ENCODE peak calls at places on chromosomes 3 and 15, in five cellular contexts. One of them, this sample, is unnamed.

GRCh38 chr3:50524751-50525150 is 21.3 kb upstream of the CACNA2D2 start:
- DNase-seq in ovary: no peak
- DNase-seq in keratinocyte: no peak
- DNase-seq in stimulated activated CD4-positive, alpha-beta T cell treated with anti-CD3 and anti-CD28 coated beads, Interleukin-2, amount 100 ng/mL, for 48 hours: no peak
- DNase-seq in PC-9: no peak
- DNase-seq in this sample: no peak

GRCh38 chr3:30924763-30925162 is 30.3 kb upstream of the GADL1 start:
- DNase-seq in ovary: no peak
- DNase-seq in stimulated activated CD4-positive, alpha-beta T cell treated with anti-CD3 and anti-CD28 coated beads, Interleukin-2, amount 100 ng/mL, for 48 hours: no peak
- DNase-seq in PC-9: no peak
- DNase-seq in keratinocyte: no peak
- DNase-seq in this sample: no peak

GRCh38 chr3:196699749-196700148 is 12.3 kb downstream of the CEP19 start:
- DNase-seq in keratinocyte: no peak
- DNase-seq in PC-9: no peak
- DNase-seq in ovary: no peak
- DNase-seq in stimulated activated CD4-positive, alpha-beta T cell treated with anti-CD3 and anti-CD28 coated beads, Interleukin-2, amount 100 ng/mL, for 48 hours: no peak
- DNase-seq in this sample: no peak

GRCh38 chr3:67113802-67114407 is 115.8 kb downstream of the KBTBD8 start:
- DNase-seq in ovary: peak; percentile 50
- DNase-seq in stimulated activated CD4-positive, alpha-beta T cell treated with anti-CD3 and anti-CD28 coated beads, Interleukin-2, amount 100 ng/mL, for 48 hours: peak; percentile 82
- DNase-seq in PC-9: peak; percentile 35
- DNase-seq in keratinocyte: peak; percentile 41
- DNase-seq in this sample: peak; percentile 40

GRCh38 chr15:57217716-57218598 is 158.3 kb upstream of the CGNL1 start:
- DNase-seq in keratinocyte: no peak
- DNase-seq in stimulated activated CD4-positive, alpha-beta T cell treated with anti-CD3 and anti-CD28 coated beads, Interleukin-2, amount 100 ng/mL, for 48 hours: no peak
- DNase-seq in PC-9: no peak
- DNase-seq in ovary: no peak
- DNase-seq in this sample: no peak

GRCh38 chr3:149658444-149659172 is 783 bp upstream of the WWTR1 start:
- DNase-seq in PC-9: peak; percentile 71
- DNase-seq in stimulated activated CD4-positive, alpha-beta T cell treated with anti-CD3 and anti-CD28 coated beads, Interleukin-2, amount 100 ng/mL, for 48 hours: no peak
- DNase-seq in keratinocyte: no peak
- DNase-seq in ovary: peak; percentile 80
- DNase-seq in this sample: no peak

GRCh38 chr3:116306720-116307119 is 138.6 kb downstream of the LSAMP start:
- DNase-seq in ovary: no peak
- DNase-seq in stimulated activated CD4-positive, alpha-beta T cell treated with anti-CD3 and anti-CD28 coated beads, Interleukin-2, amount 100 ng/mL, for 48 hours: no peak
- DNase-seq in keratinocyte: no peak
- DNase-seq in PC-9: no peak
- DNase-seq in this sample: no peak

GRCh38 chr15:95501865-95502264 is 828.6 kb upstream of the NR2F2 start:
- DNase-seq in PC-9: no peak
- DNase-seq in stimulated activated CD4-positive, alpha-beta T cell treated with anti-CD3 and anti-CD28 coated beads, Interleukin-2, amount 100 ng/mL, for 48 hours: no peak
- DNase-seq in keratinocyte: no peak
- DNase-seq in ovary: no peak
- DNase-seq in this sample: no peak

GRCh38 chr15:52288051-52288942 is 7.3 kb downstream of the MYO5C start:
- DNase-seq in stimulated activated CD4-positive, alpha-beta T cell treated with anti-CD3 and anti-CD28 coated beads, Interleukin-2, amount 100 ng/mL, for 48 hours: no peak
- DNase-seq in ovary: no peak
- DNase-seq in PC-9: peak; percentile 93
- DNase-seq in keratinocyte: no peak
- DNase-seq in this sample: peak; percentile 95

GRCh38 chr3:184380210-184380626 is 364 bp downstream of the CHRD start:
- DNase-seq in PC-9: no peak
- DNase-seq in stimulated activated CD4-positive, alpha-beta T cell treated with anti-CD3 and anti-CD28 coated beads, Interleukin-2, amount 100 ng/mL, for 48 hours: no peak
- DNase-seq in keratinocyte: no peak
- DNase-seq in ovary: peak; percentile 87
- DNase-seq in this sample: no peak

GRCh38 chr3:141227752-141228151 is 3.9 kb upstream of the PXYLP1 start:
- DNase-seq in keratinocyte: no peak
- DNase-seq in PC-9: no peak
- DNase-seq in ovary: no peak
- DNase-seq in stimulated activated CD4-positive, alpha-beta T cell treated with anti-CD3 and anti-CD28 coated beads, Interleukin-2, amount 100 ng/mL, for 48 hours: no peak
- DNase-seq in this sample: no peak

GRCh38 chr3:64464955-64465354 is 222.8 kb downstream of the ADAMTS9 start:
- DNase-seq in PC-9: no peak
- DNase-seq in keratinocyte: no peak
- DNase-seq in stimulated activated CD4-positive, alpha-beta T cell treated with anti-CD3 and anti-CD28 coated beads, Interleukin-2, amount 100 ng/mL, for 48 hours: no peak
- DNase-seq in ovary: no peak
- DNase-seq in this sample: no peak

GRCh38 chr15:39874890-39875549 is 45.0 kb downstream of the GPR176 start:
- DNase-seq in stimulated activated CD4-positive, alpha-beta T cell treated with anti-CD3 and anti-CD28 coated beads, Interleukin-2, amount 100 ng/mL, for 48 hours: peak; percentile 5
- DNase-seq in keratinocyte: no peak
- DNase-seq in PC-9: no peak
- DNase-seq in ovary: no peak
- DNase-seq in this sample: no peak

GRCh38 chr15:35548435-35548834 is 2.5 kb upstream of the DPH6 start:
- DNase-seq in ovary: no peak
- DNase-seq in PC-9: no peak
- DNase-seq in keratinocyte: no peak
- DNase-seq in stimulated activated CD4-positive, alpha-beta T cell treated with anti-CD3 and anti-CD28 coated beads, Interleukin-2, amount 100 ng/mL, for 48 hours: no peak
- DNase-seq in this sample: no peak

GRCh38 chr3:62571916-62572315 is 198.6 kb upstream of the FEZF2 start:
- DNase-seq in stimulated activated CD4-positive, alpha-beta T cell treated with anti-CD3 and anti-CD28 coated beads, Interleukin-2, amount 100 ng/mL, for 48 hours: no peak
- DNase-seq in ovary: no peak
- DNase-seq in keratinocyte: no peak
- DNase-seq in PC-9: no peak
- DNase-seq in this sample: no peak

GRCh38 chr3:189622629-189623028 is 8.6 kb upstream of the TP63 start:
- DNase-seq in PC-9: no peak
- DNase-seq in stimulated activated CD4-positive, alpha-beta T cell treated with anti-CD3 and anti-CD28 coated beads, Interleukin-2, amount 100 ng/mL, for 48 hours: no peak
- DNase-seq in ovary: no peak
- DNase-seq in keratinocyte: no peak
- DNase-seq in this sample: no peak

GRCh38 chr3:171904829-171905228 is 61.7 kb downstream of the TMEM212 start:
- DNase-seq in ovary: no peak
- DNase-seq in PC-9: no peak
- DNase-seq in stimulated activated CD4-positive, alpha-beta T cell treated with anti-CD3 and anti-CD28 coated beads, Interleukin-2, amount 100 ng/mL, for 48 hours: no peak
- DNase-seq in keratinocyte: no peak
- DNase-seq in this sample: no peak

GRCh38 chr3:76685858-76686257 is 354.0 kb upstream of the ROBO2 start:
- DNase-seq in PC-9: no peak
- DNase-seq in ovary: no peak
- DNase-seq in keratinocyte: no peak
- DNase-seq in stimulated activated CD4-positive, alpha-beta T cell treated with anti-CD3 and anti-CD28 coated beads, Interleukin-2, amount 100 ng/mL, for 48 hours: no peak
- DNase-seq in this sample: no peak

GRCh38 chr3:52237659-52238172 is 1.2 kb downstream of the TWF2 start:
- DNase-seq in keratinocyte: no peak
- DNase-seq in ovary: peak; percentile 91
- DNase-seq in stimulated activated CD4-positive, alpha-beta T cell treated with anti-CD3 and anti-CD28 coated beads, Interleukin-2, amount 100 ng/mL, for 48 hours: no peak
- DNase-seq in PC-9: peak; percentile 87
- DNase-seq in this sample: no peak

GRCh38 chr3:20352547-20353164 is 166.7 kb upstream of the SGO1 start:
- DNase-seq in keratinocyte: no peak
- DNase-seq in PC-9: no peak
- DNase-seq in ovary: no peak
- DNase-seq in stimulated activated CD4-positive, alpha-beta T cell treated with anti-CD3 and anti-CD28 coated beads, Interleukin-2, amount 100 ng/mL, for 48 hours: no peak
- DNase-seq in this sample: no peak

GRCh38 chr3:54278960-54279359 is 156.6 kb downstream of the CACNA2D3 start:
- DNase-seq in PC-9: no peak
- DNase-seq in keratinocyte: no peak
- DNase-seq in ovary: no peak
- DNase-seq in stimulated activated CD4-positive, alpha-beta T cell treated with anti-CD3 and anti-CD28 coated beads, Interleukin-2, amount 100 ng/mL, for 48 hours: no peak
- DNase-seq in this sample: peak; percentile 78

GRCh38 chr3:105781871-105782270 is 86.9 kb downstream of the CBLB start:
- DNase-seq in keratinocyte: no peak
- DNase-seq in ovary: no peak
- DNase-seq in PC-9: no peak
- DNase-seq in stimulated activated CD4-positive, alpha-beta T cell treated with anti-CD3 and anti-CD28 coated beads, Interleukin-2, amount 100 ng/mL, for 48 hours: no peak
- DNase-seq in this sample: no peak

GRCh38 chr15:31550211-31550848 is 223.7 kb downstream of the KLF13 start:
- DNase-seq in PC-9: no peak
- DNase-seq in keratinocyte: no peak
- DNase-seq in stimulated activated CD4-positive, alpha-beta T cell treated with anti-CD3 and anti-CD28 coated beads, Interleukin-2, amount 100 ng/mL, for 48 hours: no peak
- DNase-seq in ovary: no peak
- DNase-seq in this sample: no peak

GRCh38 chr15:63363292-63363691 is 18.4 kb downstream of the CA12 start:
- DNase-seq in keratinocyte: no peak
- DNase-seq in stimulated activated CD4-positive, alpha-beta T cell treated with anti-CD3 and anti-CD28 coated beads, Interleukin-2, amount 100 ng/mL, for 48 hours: no peak
- DNase-seq in PC-9: no peak
- DNase-seq in ovary: no peak
- DNase-seq in this sample: no peak

GRCh38 chr3:8845641-8846040 is 76.2 kb upstream of the OXTR start:
- DNase-seq in keratinocyte: no peak
- DNase-seq in PC-9: peak; percentile 50
- DNase-seq in stimulated activated CD4-positive, alpha-beta T cell treated with anti-CD3 and anti-CD28 coated beads, Interleukin-2, amount 100 ng/mL, for 48 hours: no peak
- DNase-seq in ovary: no peak
- DNase-seq in this sample: no peak

GRCh38 chr3:140148824-140149390 is 213.9 kb downstream of the CLSTN2 start:
- DNase-seq in keratinocyte: no peak
- DNase-seq in PC-9: no peak
- DNase-seq in stimulated activated CD4-positive, alpha-beta T cell treated with anti-CD3 and anti-CD28 coated beads, Interleukin-2, amount 100 ng/mL, for 48 hours: no peak
- DNase-seq in ovary: no peak
- DNase-seq in this sample: no peak

GRCh38 chr3:13822042-13822441 is 57.8 kb downstream of the WNT7A start:
- DNase-seq in keratinocyte: no peak
- DNase-seq in stimulated activated CD4-positive, alpha-beta T cell treated with anti-CD3 and anti-CD28 coated beads, Interleukin-2, amount 100 ng/mL, for 48 hours: peak; percentile 2
- DNase-seq in ovary: no peak
- DNase-seq in PC-9: peak; percentile 53
- DNase-seq in this sample: peak; percentile 74

GRCh38 chr3:10495003-10495402 is 10.4 kb downstream of the ATP2B2 start:
- DNase-seq in keratinocyte: no peak
- DNase-seq in ovary: no peak
- DNase-seq in stimulated activated CD4-positive, alpha-beta T cell treated with anti-CD3 and anti-CD28 coated beads, Interleukin-2, amount 100 ng/mL, for 48 hours: no peak
- DNase-seq in PC-9: no peak
- DNase-seq in this sample: no peak

GRCh38 chr15:75620776-75621536 is 4.6 kb downstream of the SNUPN start:
- DNase-seq in keratinocyte: no peak
- DNase-seq in PC-9: no peak
- DNase-seq in ovary: peak; percentile 86
- DNase-seq in stimulated activated CD4-positive, alpha-beta T cell treated with anti-CD3 and anti-CD28 coated beads, Interleukin-2, amount 100 ng/mL, for 48 hours: no peak
- DNase-seq in this sample: no peak

GRCh38 chr3:184360834-184361531 is 422 bp downstream of the CLCN2 start:
- DNase-seq in ovary: no peak
- DNase-seq in stimulated activated CD4-positive, alpha-beta T cell treated with anti-CD3 and anti-CD28 coated beads, Interleukin-2, amount 100 ng/mL, for 48 hours: no peak
- DNase-seq in PC-9: no peak
- DNase-seq in keratinocyte: no peak
- DNase-seq in this sample: no peak

This sample was measured in epithelial cell of prostate.